ENCODE peak calls at places on chromosomes 4 and X, in ten cellular contexts. K, H, X, V, L, N, P, A, Q and B are unnamed samples.

GRCh38 chrX:6021316-6022091 is 207.2 kb downstream of the NLGN4X start:
- DNase-seq in K (peak), H (peak), X (peak), V (peak), L (no peak), N (peak), P (no peak), A (no peak), Q (peak), B (no peak)

GRCh38 chr4:51842167-51842553 is 793 bp upstream of the DCUN1D4 start:
- DNase-seq in K (peak), H (peak), X (no peak), V (peak), L (no peak), N (no peak), P (peak), A (no peak), Q (no peak), B (no peak)

GRCh38 chr4:38788327-38788726 is 5.5 kb upstream of the TLR10 start:
- DNase-seq in K (peak), H (peak), X (peak), V (no peak), L (no peak), N (no peak), P (peak), A (no peak), Q (peak), B (no peak)

GRCh38 chr4:6951880-6952381 is 42.3 kb downstream of the TBC1D14 start:
- DNase-seq in K (no peak), H (no peak), X (no peak), V (no peak), L (no peak), N (no peak), P (no peak), A (no peak), Q (no peak), B (no peak)

GRCh38 chr4:36737691-36738090 is 456.3 kb downstream of the DTHD1 start:
- DNase-seq in K (no peak), H (no peak), X (no peak), V (no peak), L (no peak), N (no peak), P (no peak), A (no peak), Q (no peak), B (no peak)

GRCh38 chrX:53242310-53242709 is 17.3 kb upstream of the KDM5C start:
- DNase-seq in K (no peak), H (no peak), X (no peak), V (no peak), L (no peak), N (no peak), P (no peak), A (no peak), Q (no peak), B (no peak)

GRCh38 chr4:164252286-164252685 is 501.6 kb upstream of the SMIM31 start:
- DNase-seq in K (no peak), H (peak), X (no peak), V (no peak), L (no peak), N (no peak), P (peak), A (no peak), Q (peak), B (no peak)

GRCh38 chr4:34486964-34487363 is 1757.3 kb downstream of the ARAP2 start:
- DNase-seq in K (no peak), H (no peak), X (no peak), V (no peak), L (no peak), N (no peak), P (no peak), A (no peak), Q (no peak), B (no peak)

GRCh38 chr4:122758033-122758432 is 25.5 kb downstream of the BBS12 start:
- DNase-seq in K (peak), H (no peak), X (peak), V (no peak), L (no peak), N (peak), P (peak), A (no peak), Q (peak), B (no peak)

GRCh38 chr4:155751569-155751968 is 7.3 kb upstream of the GUCY1B1 start:
- DNase-seq in K (no peak), H (no peak), X (no peak), V (no peak), L (no peak), N (no peak), P (no peak), A (no peak), Q (no peak), B (no peak)